ENCODE peak calls at places on chromosomes 12 and 14, in five cellular contexts. A is Calu3, K is lower lobe of right lung, X is heart right ventricle, P is heart left ventricle. F is an unnamed sample.

GRCh38 chr12:122106891-122107660 is 28.5 kb downstream of the MLXIP start:
- DNase-seq in A (no peak), K (peak), P (peak), X (peak), F (no peak)

GRCh38 chr12:26318661-26319068 is 123.3 kb downstream of the SSPN start:
- DNase-seq in X (peak), P (peak), K (peak), A (peak), F (peak)

GRCh38 chr12:27914956-27915355 is 57.6 kb downstream of the PTHLH start:
- DNase-seq in X (no peak), A (no peak), P (no peak), K (no peak), F (no peak)

GRCh38 chr12:29320295-29321090 is 60.5 kb downstream of the ERGIC2 start:
- DNase-seq in K (no peak), X (no peak), P (no peak), A (no peak), F (no peak)

GRCh38 chr12:104796475-104796862 is 161.6 kb downstream of the SLC41A2 start:
- DNase-seq in A (no peak), K (no peak), X (no peak), P (no peak), F (no peak)

GRCh38 chr12:124683330-124683662 is 115.9 kb upstream of the NCOR2 start:
- DNase-seq in A (peak), P (no peak), X (no peak), K (peak), F (no peak)

GRCh38 chr12:2129076-2129475 is 76.3 kb downstream of the CACNA1C start:
- DNase-seq in K (no peak), X (no peak), A (no peak), P (no peak), F (no peak)

GRCh38 chr14:63745858-63746425 is 18.1 kb upstream of the SGPP1 start:
- DNase-seq in X (no peak), K (peak), A (peak), P (peak), F (no peak)

GRCh38 chr12:6700646-6701051 is at the start of gene PIANP:
- DNase-seq in X (peak), A (peak), P (no peak), K (no peak), F (peak)

GRCh38 chr12:71872999-71873398 is 33.4 kb downstream of the TBC1D15 start:
- DNase-seq in A (no peak), X (no peak), P (no peak), K (no peak), F (no peak)

GRCh38 chr12:113476093-113476986 is 4.7 kb upstream of the LHX5 start:
- DNase-seq in K (no peak), A (no peak), P (no peak), X (no peak), F (no peak)

GRCh38 chr14:79369359-79370332 is 841.7 kb downstream of the DIO2 start:
- DNase-seq in P (no peak), K (no peak), A (no peak), X (no peak), F (no peak)

GRCh38 chr14:69877492-69877891 is 1.7 kb upstream of the SMOC1 start:
- DNase-seq in P (no peak), K (no peak), A (no peak), X (no peak), F (peak)

GRCh38 chr14:78566017-78566858 is 396.1 kb downstream of the NRXN3 start:
- DNase-seq in K (peak), X (peak), P (peak), A (peak), F (peak)

GRCh38 chr12:3727877-3728632 is 24.9 kb downstream of the CRACR2A start:
- DNase-seq in A (no peak), P (no peak), K (no peak), X (no peak), F (peak)

GRCh38 chr12:11847539-11847938 is 198.1 kb downstream of the ETV6 start:
- DNase-seq in P (no peak), X (no peak), K (no peak), A (no peak), F (no peak)

GRCh38 chr14:36721877-36722276 is 60.2 kb downstream of the PAX9 start:
- DNase-seq in A (no peak), P (no peak), X (no peak), K (no peak), F (no peak)

GRCh38 chr14:58107947-58108552 is 44.0 kb downstream of the ARMH4 start:
- DNase-seq in K (no peak), A (peak), P (peak), X (no peak), F (peak)

GRCh38 chr14:23300687-23301223 is 1.9 kb downstream of the PPP1R3E start:
- DNase-seq in A (peak), K (no peak), P (peak), X (peak), F (no peak)

GRCh38 chr14:68910540-68910939 is 68.6 kb downstream of the ACTN1 start:
- DNase-seq in A (no peak), P (no peak), K (peak), X (no peak), F (no peak)

GRCh38 chr12:28941248-28941647 is 207.8 kb upstream of the FAR2 start:
- DNase-seq in X (no peak), K (no peak), A (no peak), P (no peak), F (no peak)

GRCh38 chr12:123269980-123270379 is 1.7 kb downstream of the CDK2AP1 start:
- DNase-seq in P (no peak), X (no peak), A (peak), K (no peak), F (peak)

GRCh38 chr14:64997108-64997794 is 10.6 kb downstream of the FNTB start:
- DNase-seq in X (no peak), P (no peak), A (peak), K (no peak), F (no peak)

GRCh38 chr14:31950760-31951637 is 126.1 kb upstream of the ARHGAP5 start:
- DNase-seq in P (peak), K (no peak), A (peak), X (peak), F (no peak)

GRCh38 chr12:33192226-33192625 is 247.4 kb downstream of the SYT10 start:
- DNase-seq in K (no peak), P (no peak), A (no peak), X (no peak), F (no peak)

GRCh38 chr12:105315130-105315529 is 15.4 kb upstream of the C12orf75 start:
- DNase-seq in X (no peak), P (no peak), A (no peak), K (no peak), F (no peak)

GRCh38 chr14:92463141-92463540 is 50.4 kb upstream of the RIN3 start:
- DNase-seq in X (no peak), K (no peak), A (no peak), P (no peak), F (no peak)

GRCh38 chr12:44817687-44818086 is 58.4 kb downstream of the NELL2 start:
- DNase-seq in A (no peak), X (no peak), P (no peak), K (no peak), F (no peak)

GRCh38 chr12:44816446-44817017 is 59.6 kb downstream of the NELL2 start:
- DNase-seq in A (no peak), P (no peak), X (no peak), K (no peak), F (no peak)

GRCh38 chr12:44812062-44812461 is 64.1 kb downstream of the NELL2 start:
- DNase-seq in P (no peak), K (no peak), A (no peak), X (no peak), F (no peak)
- TF ChIP-seq CTCF in P (no peak), K (no peak), A (no peak), X (no peak), F (peak)

GRCh38 chr12:60174476-60174875 is 578.6 kb downstream of the SLC16A7 start:
- DNase-seq in K (no peak), A (no peak), P (no peak), X (no peak), F (no peak)
- TF ChIP-seq CTCF in K (no peak), A (no peak), P (no peak), X (no peak), F (no peak)

GRCh38 chr12:53996188-53996885 is 3.6 kb upstream of the HOXC9 start:
- DNase-seq in P (no peak), X (no peak), A (no peak), K (no peak), F (peak)
- TF ChIP-seq CTCF in P (no peak), X (no peak), A (no peak), K (no peak), F (no peak)

GRCh38 chr12:102689701-102690100 is 209.3 kb upstream of the IGF1 start:
- DNase-seq in X (no peak), K (no peak), A (no peak), P (no peak), F (no peak)

GRCh38 chr12:102685172-102685571 is 204.8 kb upstream of the IGF1 start:
- DNase-seq in P (no peak), X (no peak), K (no peak), A (no peak), F (no peak)

GRCh38 chr12:102685841-102686240 is 205.5 kb upstream of the IGF1 start:
- DNase-seq in A (no peak), X (no peak), K (no peak), P (no peak), F (no peak)

GRCh38 chr12:102690267-102690666 is 209.9 kb upstream of the IGF1 start:
- DNase-seq in P (no peak), A (peak), X (no peak), K (no peak), F (no peak)

DNA sequence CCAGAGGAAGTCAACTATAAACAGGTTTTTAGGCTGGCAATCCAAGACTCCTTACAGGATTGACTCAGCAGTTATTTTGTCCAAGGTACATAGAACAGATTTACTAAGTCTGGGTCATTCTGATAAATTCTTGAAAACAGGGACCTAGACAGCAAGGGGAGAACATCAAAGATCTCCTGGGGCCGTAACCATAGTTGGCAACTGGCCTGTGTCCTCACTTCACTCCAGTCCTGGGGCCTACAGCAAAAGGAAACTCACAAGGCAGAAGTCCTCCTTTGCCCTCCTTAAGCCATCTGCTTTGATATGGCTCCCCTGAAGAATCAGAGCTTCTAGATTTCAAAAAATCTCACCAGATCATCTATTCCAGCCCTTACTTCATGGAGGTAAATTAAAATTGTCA is 207.2 kb upstream of the IGF1 start:
- DNase-seq in K (no peak), P (peak), X (no peak), A (no peak), F (no peak)
- TF ChIP-seq CTCF in K (no peak), P (no peak), X (no peak), A (no peak), F (no peak)

GRCh38 chr14:103091883-103092222 is 2.7 kb upstream of the EXOC3L4 start:
- DNase-seq in X (no peak), K (no peak), A (no peak), P (no peak), F (no peak)
- TF ChIP-seq CTCF in X (no peak), K (no peak), A (no peak), P (no peak), F (no peak)

F was measured in GM13977.